ENCODE peak calls at places on chromosomes 2 and 18, in nine cellular contexts. One of them, this sample, is unnamed.

GRCh38 chr2:16553222-16553621 is 112.4 kb downstream of the CYRIA start:
- DNase-seq in Caki2: peak
- DNase-seq in HT-29: peak
- DNase-seq in heart left ventricle: peak
- DNase-seq in T follicular helper cell: peak
- DNase-seq in cardiac muscle cell: peak
- DNase-seq in activated naive CD4-positive, alpha-beta T cell treated with anti-CD3 and anti-CD28 coated beads, Interleukin-2, amount 50 U/mL, for 72 hours: peak
- DNase-seq in activated T-cell treated with anti-CD3 and anti-CD28 coated beads for 1 hour: peak
- DNase-seq in GM03348: peak
- DNase-seq in this sample: no peak

GRCh38 chr2:120736955-120737801 is 1.5 kb downstream of the GLI2 start:
- DNase-seq in GM03348: peak
- DNase-seq in activated naive CD4-positive, alpha-beta T cell treated with anti-CD3 and anti-CD28 coated beads, Interleukin-2, amount 50 U/mL, for 72 hours: no peak
- DNase-seq in activated T-cell treated with anti-CD3 and anti-CD28 coated beads for 1 hour: no peak
- DNase-seq in heart left ventricle: peak
- DNase-seq in HT-29: no peak
- DNase-seq in Caki2: peak
- DNase-seq in T follicular helper cell: no peak
- DNase-seq in cardiac muscle cell: peak
- DNase-seq in this sample: no peak

GRCh38 chr2:27280826-27281225 is 1.4 kb upstream of the TRIM54 start:
- DNase-seq in activated naive CD4-positive, alpha-beta T cell treated with anti-CD3 and anti-CD28 coated beads, Interleukin-2, amount 50 U/mL, for 72 hours: no peak
- DNase-seq in cardiac muscle cell: no peak
- DNase-seq in heart left ventricle: peak
- DNase-seq in GM03348: no peak
- DNase-seq in Caki2: no peak
- DNase-seq in T follicular helper cell: no peak
- DNase-seq in HT-29: no peak
- DNase-seq in activated T-cell treated with anti-CD3 and anti-CD28 coated beads for 1 hour: no peak
- DNase-seq in this sample: no peak

GRCh38 chr2:121008978-121009377 is 273.3 kb downstream of the GLI2 start:
- DNase-seq in Caki2: no peak
- DNase-seq in heart left ventricle: no peak
- DNase-seq in GM03348: no peak
- DNase-seq in HT-29: peak
- DNase-seq in activated T-cell treated with anti-CD3 and anti-CD28 coated beads for 1 hour: no peak
- DNase-seq in T follicular helper cell: no peak
- DNase-seq in cardiac muscle cell: peak
- DNase-seq in activated naive CD4-positive, alpha-beta T cell treated with anti-CD3 and anti-CD28 coated beads, Interleukin-2, amount 50 U/mL, for 72 hours: no peak
- DNase-seq in this sample: no peak

GRCh38 chr2:134250840-134251461 is 2.9 kb upstream of the MGAT5 start:
- DNase-seq in T follicular helper cell: no peak
- DNase-seq in Caki2: no peak
- DNase-seq in cardiac muscle cell: no peak
- DNase-seq in activated naive CD4-positive, alpha-beta T cell treated with anti-CD3 and anti-CD28 coated beads, Interleukin-2, amount 50 U/mL, for 72 hours: no peak
- DNase-seq in activated T-cell treated with anti-CD3 and anti-CD28 coated beads for 1 hour: no peak
- DNase-seq in heart left ventricle: no peak
- DNase-seq in GM03348: no peak
- DNase-seq in HT-29: no peak
- DNase-seq in this sample: no peak

GRCh38 chr2:71930073-71930681 is 217.5 kb downstream of the CYP26B1 start:
- DNase-seq in Caki2: no peak
- DNase-seq in activated T-cell treated with anti-CD3 and anti-CD28 coated beads for 1 hour: no peak
- DNase-seq in cardiac muscle cell: no peak
- DNase-seq in HT-29: no peak
- DNase-seq in heart left ventricle: no peak
- DNase-seq in GM03348: peak
- DNase-seq in activated naive CD4-positive, alpha-beta T cell treated with anti-CD3 and anti-CD28 coated beads, Interleukin-2, amount 50 U/mL, for 72 hours: no peak
- DNase-seq in T follicular helper cell: no peak
- DNase-seq in this sample: no peak

GRCh38 chr18:12426924-12427323 is 19.2 kb downstream of the PRELID3A start:
- DNase-seq in activated T-cell treated with anti-CD3 and anti-CD28 coated beads for 1 hour: no peak
- DNase-seq in cardiac muscle cell: no peak
- DNase-seq in HT-29: no peak
- DNase-seq in T follicular helper cell: no peak
- DNase-seq in Caki2: no peak
- DNase-seq in GM03348: no peak
- DNase-seq in heart left ventricle: no peak
- DNase-seq in activated naive CD4-positive, alpha-beta T cell treated with anti-CD3 and anti-CD28 coated beads, Interleukin-2, amount 50 U/mL, for 72 hours: no peak
- DNase-seq in this sample: no peak

GRCh38 chr2:65053199-65053598 is 3.0 kb upstream of the CEP68 start:
- DNase-seq in activated naive CD4-positive, alpha-beta T cell treated with anti-CD3 and anti-CD28 coated beads, Interleukin-2, amount 50 U/mL, for 72 hours: peak
- DNase-seq in Caki2: no peak
- DNase-seq in activated T-cell treated with anti-CD3 and anti-CD28 coated beads for 1 hour: no peak
- DNase-seq in T follicular helper cell: peak
- DNase-seq in heart left ventricle: no peak
- DNase-seq in HT-29: no peak
- DNase-seq in GM03348: no peak
- DNase-seq in cardiac muscle cell: no peak
- DNase-seq in this sample: no peak

GRCh38 chr2:88350641-88351601 is 101.6 kb downstream of the FOXI3 start:
- DNase-seq in heart left ventricle: peak
- DNase-seq in activated T-cell treated with anti-CD3 and anti-CD28 coated beads for 1 hour: peak
- DNase-seq in activated naive CD4-positive, alpha-beta T cell treated with anti-CD3 and anti-CD28 coated beads, Interleukin-2, amount 50 U/mL, for 72 hours: peak
- DNase-seq in Caki2: no peak
- DNase-seq in cardiac muscle cell: peak
- DNase-seq in GM03348: peak
- DNase-seq in T follicular helper cell: peak
- DNase-seq in HT-29: peak
- DNase-seq in this sample: peak

GRCh38 chr2:11146076-11146475 is 9.2 kb upstream of the SLC66A3 start:
- DNase-seq in cardiac muscle cell: no peak
- DNase-seq in heart left ventricle: no peak
- DNase-seq in GM03348: no peak
- DNase-seq in activated naive CD4-positive, alpha-beta T cell treated with anti-CD3 and anti-CD28 coated beads, Interleukin-2, amount 50 U/mL, for 72 hours: no peak
- DNase-seq in activated T-cell treated with anti-CD3 and anti-CD28 coated beads for 1 hour: no peak
- DNase-seq in Caki2: no peak
- DNase-seq in HT-29: no peak
- DNase-seq in T follicular helper cell: no peak
- DNase-seq in this sample: no peak

GRCh38 chr2:53744395-53745065 is 23.1 kb upstream of the CHAC2 start:
- DNase-seq in Caki2: no peak
- DNase-seq in heart left ventricle: no peak
- DNase-seq in cardiac muscle cell: no peak
- DNase-seq in GM03348: peak
- DNase-seq in activated T-cell treated with anti-CD3 and anti-CD28 coated beads for 1 hour: no peak
- DNase-seq in HT-29: no peak
- DNase-seq in activated naive CD4-positive, alpha-beta T cell treated with anti-CD3 and anti-CD28 coated beads, Interleukin-2, amount 50 U/mL, for 72 hours: no peak
- DNase-seq in T follicular helper cell: no peak
- DNase-seq in this sample: no peak

GRCh38 chr2:182587831-182588230 is 128.2 kb upstream of the DNAJC10 start:
- DNase-seq in GM03348: peak
- DNase-seq in cardiac muscle cell: peak
- DNase-seq in T follicular helper cell: no peak
- DNase-seq in Caki2: peak
- DNase-seq in heart left ventricle: no peak
- DNase-seq in activated T-cell treated with anti-CD3 and anti-CD28 coated beads for 1 hour: no peak
- DNase-seq in activated naive CD4-positive, alpha-beta T cell treated with anti-CD3 and anti-CD28 coated beads, Interleukin-2, amount 50 U/mL, for 72 hours: no peak
- DNase-seq in HT-29: no peak
- DNase-seq in this sample: no peak

GRCh38 chr2:217277646-217278048 is 417.8 kb upstream of the TNP1 start:
- DNase-seq in T follicular helper cell: no peak
- DNase-seq in Caki2: peak
- DNase-seq in GM03348: peak
- DNase-seq in activated T-cell treated with anti-CD3 and anti-CD28 coated beads for 1 hour: no peak
- DNase-seq in activated naive CD4-positive, alpha-beta T cell treated with anti-CD3 and anti-CD28 coated beads, Interleukin-2, amount 50 U/mL, for 72 hours: no peak
- DNase-seq in heart left ventricle: peak
- DNase-seq in HT-29: peak
- DNase-seq in cardiac muscle cell: peak
- DNase-seq in this sample: no peak

GRCh38 chr2:191343796-191344338 is 98.7 kb downstream of the MYO1B start:
- DNase-seq in activated naive CD4-positive, alpha-beta T cell treated with anti-CD3 and anti-CD28 coated beads, Interleukin-2, amount 50 U/mL, for 72 hours: no peak
- DNase-seq in cardiac muscle cell: no peak
- DNase-seq in heart left ventricle: no peak
- DNase-seq in GM03348: no peak
- DNase-seq in Caki2: no peak
- DNase-seq in HT-29: no peak
- DNase-seq in T follicular helper cell: no peak
- DNase-seq in activated T-cell treated with anti-CD3 and anti-CD28 coated beads for 1 hour: no peak
- DNase-seq in this sample: no peak

GRCh38 chr2:85111819-85112281 is 21.3 kb upstream of the TCF7L1 start:
- DNase-seq in activated T-cell treated with anti-CD3 and anti-CD28 coated beads for 1 hour: no peak
- DNase-seq in HT-29: no peak
- DNase-seq in heart left ventricle: no peak
- DNase-seq in cardiac muscle cell: no peak
- DNase-seq in Caki2: no peak
- DNase-seq in activated naive CD4-positive, alpha-beta T cell treated with anti-CD3 and anti-CD28 coated beads, Interleukin-2, amount 50 U/mL, for 72 hours: no peak
- DNase-seq in GM03348: peak
- DNase-seq in T follicular helper cell: no peak
- DNase-seq in this sample: no peak

GRCh38 chr2:3075941-3076340 is 301.7 kb downstream of the EIPR1 start:
- DNase-seq in cardiac muscle cell: no peak
- DNase-seq in T follicular helper cell: no peak
- DNase-seq in Caki2: no peak
- DNase-seq in HT-29: no peak
- DNase-seq in activated naive CD4-positive, alpha-beta T cell treated with anti-CD3 and anti-CD28 coated beads, Interleukin-2, amount 50 U/mL, for 72 hours: no peak
- DNase-seq in heart left ventricle: no peak
- DNase-seq in GM03348: no peak
- DNase-seq in activated T-cell treated with anti-CD3 and anti-CD28 coated beads for 1 hour: no peak
- DNase-seq in this sample: no peak

GRCh38 chr2:144438722-144439508 is 81.0 kb downstream of the ZEB2 start:
- DNase-seq in activated T-cell treated with anti-CD3 and anti-CD28 coated beads for 1 hour: no peak
- DNase-seq in HT-29: no peak
- DNase-seq in T follicular helper cell: no peak
- DNase-seq in Caki2: no peak
- DNase-seq in cardiac muscle cell: no peak
- DNase-seq in heart left ventricle: no peak
- DNase-seq in activated naive CD4-positive, alpha-beta T cell treated with anti-CD3 and anti-CD28 coated beads, Interleukin-2, amount 50 U/mL, for 72 hours: no peak
- DNase-seq in GM03348: no peak
- DNase-seq in this sample: no peak

GRCh38 chr18:8900552-8900951 is 195.2 kb downstream of the MTCL1 start:
- DNase-seq in cardiac muscle cell: no peak
- DNase-seq in GM03348: no peak
- DNase-seq in activated T-cell treated with anti-CD3 and anti-CD28 coated beads for 1 hour: no peak
- DNase-seq in HT-29: no peak
- DNase-seq in T follicular helper cell: no peak
- DNase-seq in Caki2: no peak
- DNase-seq in activated naive CD4-positive, alpha-beta T cell treated with anti-CD3 and anti-CD28 coated beads, Interleukin-2, amount 50 U/mL, for 72 hours: no peak
- DNase-seq in heart left ventricle: no peak
- DNase-seq in this sample: no peak

GRCh38 chr2:98912957-98913915 is 22.8 kb downstream of the CRACDL start:
- DNase-seq in heart left ventricle: no peak
- DNase-seq in activated T-cell treated with anti-CD3 and anti-CD28 coated beads for 1 hour: no peak
- DNase-seq in activated naive CD4-positive, alpha-beta T cell treated with anti-CD3 and anti-CD28 coated beads, Interleukin-2, amount 50 U/mL, for 72 hours: no peak
- DNase-seq in cardiac muscle cell: peak
- DNase-seq in T follicular helper cell: no peak
- DNase-seq in HT-29: no peak
- DNase-seq in GM03348: no peak
- DNase-seq in Caki2: no peak
- DNase-seq in this sample: no peak

GRCh38 chr2:119476301-119477117 is 44.9 kb downstream of the TMEM37 start:
- DNase-seq in HT-29: peak
- DNase-seq in activated naive CD4-positive, alpha-beta T cell treated with anti-CD3 and anti-CD28 coated beads, Interleukin-2, amount 50 U/mL, for 72 hours: peak
- DNase-seq in heart left ventricle: peak
- DNase-seq in cardiac muscle cell: peak
- DNase-seq in activated T-cell treated with anti-CD3 and anti-CD28 coated beads for 1 hour: peak
- DNase-seq in Caki2: peak
- DNase-seq in GM03348: peak
- DNase-seq in T follicular helper cell: no peak
- DNase-seq in this sample: no peak

GRCh38 chr2:74573747-74574562 is 19.4 kb downstream of the DOK1 start:
- DNase-seq in HT-29: no peak
- DNase-seq in GM03348: peak
- DNase-seq in cardiac muscle cell: peak
- DNase-seq in heart left ventricle: no peak
- DNase-seq in Caki2: no peak
- DNase-seq in T follicular helper cell: no peak
- DNase-seq in activated T-cell treated with anti-CD3 and anti-CD28 coated beads for 1 hour: no peak
- DNase-seq in activated naive CD4-positive, alpha-beta T cell treated with anti-CD3 and anti-CD28 coated beads, Interleukin-2, amount 50 U/mL, for 72 hours: no peak
- DNase-seq in this sample: no peak

This sample was measured in T-helper 9 cell.